ENCODE peak calls at places on chromosome 10, in four cellular contexts. T is heart left ventricle, S is adrenal gland, C is GM12865. D is an unnamed sample.

GRCh38 chr10:37495415-37495814 is 362.0 kb downstream of the ZNF248 start:
- DNase-seq in T (no peak), S (no peak), C (peak), D (peak)

GRCh38 chr10:45000764-45001381 is at the start of gene ZNF22:
- DNase-seq in T (peak), S (peak), C (peak), D (peak)

GRCh38 chr10:13788701-13789447 is 202.1 kb downstream of the PRPF18 start:
- DNase-seq in T (peak), S (peak), C (peak), D (peak)

GRCh38 chr10:114650831-114651230 is 7.2 kb downstream of the ABLIM1 start:
- DNase-seq in T (no peak), S (no peak), C (no peak), D (no peak)

GRCh38 chr10:17562572-17562971 is 54.6 kb downstream of the HACD1 start:
- DNase-seq in T (no peak), S (no peak), C (no peak), D (peak)

GRCh38 chr10:129761573-129761972 is 202.5 kb downstream of the EBF3 start:
- DNase-seq in T (no peak), S (no peak), C (no peak), D (no peak)

GRCh38 chr10:42866115-42866995 is 83.8 kb downstream of the BMS1 start:
- DNase-seq in T (peak), S (peak), C (peak), D (peak)

GRCh38 chr10:1187151-1187854 is 131.1 kb downstream of the WDR37 start:
- DNase-seq in T (no peak), S (no peak), C (no peak), D (no peak)

GRCh38 chr10:3525832-3526449 is 259.1 kb downstream of the KLF6 start:
- DNase-seq in T (no peak), S (peak), C (no peak), D (peak)

GRCh38 chr10:42989481-42989921 is 87.4 kb upstream of the RET start:
- DNase-seq in T (peak), S (no peak), C (no peak), D (no peak)

GRCh38 chr10:72254891-72255568 is 18.7 kb upstream of the DDIT4 start:
- DNase-seq in T (peak), S (peak), C (peak), D (peak)

GRCh38 chr10:1403508-1404230 is 333.7 kb downstream of the ADARB2 start:
- DNase-seq in T (no peak), S (no peak), C (no peak), D (no peak)

GRCh38 chr10:30493609-30494530 is 59.9 kb downstream of the MAP3K8 start:
- DNase-seq in T (peak), S (peak), C (peak), D (peak)

GRCh38 chr10:73650537-73651331 is 5.1 kb downstream of the SYNPO2L start:
- DNase-seq in T (peak), S (no peak), C (peak), D (peak)

GRCh38 chr10:120480065-120480600 is 23.1 kb downstream of the PLPP4 start:
- DNase-seq in T (no peak), S (no peak), C (no peak), D (no peak)

GRCh38 chr10:80786322-80786721 is 248.6 kb downstream of the SH2D4B start:
- DNase-seq in T (no peak), S (no peak), C (no peak), D (no peak)

GRCh38 chr10:1289591-1289990 is 233.4 kb downstream of the WDR37 start:
- DNase-seq in T (peak), S (no peak), C (no peak), D (no peak)

GRCh38 chr10:73551515-73551914 is 39.6 kb downstream of the USP54 start:
- DNase-seq in T (no peak), S (no peak), C (no peak), D (no peak)

DNA sequence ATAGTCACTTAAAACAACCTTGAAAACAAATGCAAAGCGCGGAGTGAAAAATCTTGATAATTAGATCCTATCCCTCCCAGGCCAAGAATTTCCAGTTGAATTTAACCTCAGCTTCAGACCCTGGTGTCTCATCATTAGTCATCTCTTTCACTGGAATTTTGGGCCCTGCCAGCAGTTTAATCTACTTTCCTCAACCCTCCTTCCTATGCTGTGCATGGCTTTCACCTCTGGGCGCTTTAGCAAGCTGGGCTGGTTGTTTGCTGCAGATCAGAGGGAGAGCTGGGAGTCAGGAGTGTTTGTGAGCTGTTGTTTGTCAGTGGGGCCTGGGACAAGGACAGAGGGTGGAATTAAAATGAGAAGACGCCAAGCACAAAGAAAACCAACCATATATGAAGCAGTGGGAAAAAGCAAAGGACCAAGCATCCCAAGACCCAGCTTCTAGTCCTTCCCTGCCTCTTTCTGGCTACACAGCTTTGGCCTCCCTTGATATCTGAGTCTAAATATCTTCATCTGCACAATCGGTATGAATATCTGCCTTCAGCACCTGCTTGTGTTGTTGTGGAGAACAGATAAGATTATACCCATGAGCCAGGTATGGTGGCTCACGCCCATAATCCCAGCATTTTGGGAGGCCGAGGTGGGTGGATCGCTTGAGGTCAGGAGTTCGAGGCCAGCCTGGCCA is 13.5 kb downstream of the MYOF start:
- DNase-seq in T (no peak), S (peak), C (no peak), D (peak)
- TF ChIP-seq CTCF in T (no peak), S (peak), C (no peak), D (peak)

GRCh38 chr10:102878629-102879028 is 9.4 kb downstream of the AS3MT start:
- DNase-seq in T (no peak), S (no peak), C (no peak), D (no peak)
- TF ChIP-seq CTCF in T (no peak), S (no peak), C (no peak), D (no peak)

GRCh38 chr10:12729885-12730284 is 271.6 kb downstream of the CCDC3 start:
- DNase-seq in T (no peak), S (no peak), C (no peak), D (no peak)
- TF ChIP-seq CTCF in T (no peak), S (peak), C (peak), D (peak)

GRCh38 chr10:85791846-85792532 is 574.6 kb downstream of the GRID1 start:
- DNase-seq in T (no peak), S (no peak), C (peak), D (peak)
- TF ChIP-seq CTCF in T (peak), S (peak), C (peak), D (peak)

GRCh38 chr10:121694966-121695340 is 96.7 kb upstream of the FGFR2 start:
- DNase-seq in T (no peak), S (no peak), C (no peak), D (no peak)

GRCh38 chr10:121695731-121696464 is 97.7 kb upstream of the FGFR2 start:
- DNase-seq in T (no peak), S (no peak), C (no peak), D (no peak)

GRCh38 chr10:121698902-121699301 is 100.7 kb upstream of the FGFR2 start:
- DNase-seq in T (no peak), S (no peak), C (no peak), D (no peak)

GRCh38 chr10:121698336-121698735 is 100.1 kb upstream of the FGFR2 start:
- DNase-seq in T (no peak), S (no peak), C (no peak), D (no peak)

DNA sequence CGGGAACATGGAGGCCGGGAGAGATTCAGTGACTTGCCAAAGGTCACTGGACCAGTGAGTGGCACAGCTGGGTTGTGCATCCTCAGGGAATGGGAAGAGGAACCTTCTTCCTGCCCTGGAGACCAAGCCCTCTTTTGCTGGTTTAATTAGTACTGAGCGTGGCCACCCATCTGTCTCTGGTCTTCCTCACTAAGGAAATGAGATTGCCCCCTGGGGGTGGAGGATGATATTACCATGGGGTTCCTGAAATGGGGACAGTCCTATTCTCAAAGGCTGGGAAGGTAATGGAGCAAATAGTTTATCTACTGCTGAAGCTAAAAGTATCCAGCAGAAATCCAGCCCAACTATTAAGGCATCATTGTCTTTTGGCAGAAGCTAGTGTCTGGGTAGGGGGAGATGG is 98.6 kb upstream of the FGFR2 start:
- DNase-seq in T (no peak), S (peak), C (peak), D (peak)
- TF ChIP-seq CTCF in T (no peak), S (peak), C (peak), D (peak)

DNA sequence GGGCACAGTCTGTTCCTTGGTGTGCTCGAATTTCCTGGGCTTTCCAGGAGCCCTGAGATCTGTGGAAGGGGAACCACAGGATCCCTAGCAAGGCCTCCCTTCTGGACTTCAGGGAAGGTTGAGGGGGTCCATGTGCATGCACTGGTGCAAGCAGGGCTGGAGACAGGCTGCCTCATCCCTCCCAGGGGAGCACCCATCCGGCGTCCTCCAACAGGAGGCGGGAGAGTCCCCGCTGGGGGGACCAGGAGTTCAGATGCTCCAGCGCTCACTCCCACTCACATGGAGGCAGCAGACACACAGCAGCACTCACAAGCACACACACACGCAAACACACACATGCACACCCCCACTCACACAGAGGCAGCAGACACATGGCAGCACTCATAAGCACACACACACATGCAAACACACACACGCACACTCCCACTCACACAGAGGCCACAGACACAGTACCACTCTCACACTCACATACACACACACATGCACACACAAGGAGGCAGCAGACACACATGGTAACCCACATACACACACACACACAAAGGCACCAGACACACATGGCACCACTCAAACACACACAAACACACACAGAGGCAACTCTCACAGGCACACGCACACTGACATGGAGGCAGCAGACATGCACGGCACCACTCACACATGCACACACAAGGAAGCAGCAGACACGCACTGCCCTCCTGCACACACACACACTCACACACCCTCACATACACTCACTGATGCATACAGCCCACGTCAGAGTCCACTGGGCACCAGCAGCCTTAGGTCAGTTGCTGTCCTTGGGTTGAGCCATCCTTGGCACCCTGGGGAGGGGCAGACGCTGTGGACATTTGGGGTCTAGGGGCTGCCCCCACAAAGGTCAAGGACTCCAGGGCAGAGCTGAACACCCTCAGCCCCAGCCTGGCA is 247.0 kb upstream of the PPP2R2D start:
- DNase-seq in T (no peak), S (no peak), C (no peak), D (no peak)
- TF ChIP-seq CTCF in T (no peak), S (no peak), C (no peak), D (no peak)

GRCh38 chr10:59817806-59818205 is 64.6 kb upstream of the MRLN start:
- DNase-seq in T (no peak), S (peak), C (no peak), D (peak)

GRCh38 chr10:59819265-59819664 is 66.0 kb upstream of the MRLN start:
- DNase-seq in T (no peak), S (no peak), C (no peak), D (no peak)

GRCh38 chr10:59812541-59813122 is 59.4 kb upstream of the MRLN start:
- DNase-seq in T (no peak), S (no peak), C (no peak), D (no peak)

GRCh38 chr10:59809644-59809974 is 56.4 kb upstream of the MRLN start:
- DNase-seq in T (no peak), S (no peak), C (no peak), D (no peak)

GRCh38 chr10:59814878-59815277 is 61.6 kb upstream of the MRLN start:
- DNase-seq in T (no peak), S (no peak), C (peak), D (no peak)
- TF ChIP-seq CTCF in T (no peak), S (no peak), C (no peak), D (no peak)

DNA sequence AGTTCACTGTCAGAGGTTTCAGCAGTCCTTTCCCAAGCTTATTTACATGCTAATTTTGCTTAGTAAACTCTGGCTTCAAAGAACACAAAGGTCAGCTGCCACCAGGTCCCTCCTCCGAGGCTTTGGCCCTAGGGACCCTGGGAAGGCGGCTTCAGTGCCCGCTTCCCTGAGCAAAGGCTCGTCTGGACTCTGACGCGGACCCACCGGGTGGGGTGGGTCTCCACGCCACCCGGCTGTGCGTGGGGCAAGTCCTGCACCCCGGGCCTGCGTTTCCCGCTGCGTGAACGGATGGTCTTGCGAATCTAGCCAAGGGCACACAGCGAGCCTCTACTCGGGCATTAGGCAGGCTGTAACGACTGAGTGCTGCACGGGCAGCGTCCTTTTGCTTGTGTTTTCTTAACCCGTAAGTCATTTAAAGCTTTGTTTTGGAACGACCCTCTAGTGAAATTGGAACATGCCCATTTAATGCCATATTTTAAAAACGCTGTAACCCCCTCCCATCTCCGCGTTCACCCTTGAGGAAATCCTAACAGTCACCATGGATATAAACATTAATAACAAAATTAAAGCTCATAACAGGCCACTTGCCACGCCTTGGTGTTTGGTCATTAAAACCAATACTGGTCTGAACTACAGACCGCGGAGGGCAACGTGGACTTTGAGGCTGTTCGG is 830 bp downstream of the BNIP3 start:
- DNase-seq in T (no peak), S (no peak), C (peak), D (peak)
- TF ChIP-seq CTCF in T (no peak), S (no peak), C (no peak), D (no peak)

D was measured in fibroblast of mammary gland.